ENCODE peak calls at places on chromosomes 16 and 17, in nine cellular contexts. Y is cardiac muscle cell, C is H9, N is tibial artery, T is neural crest cell, M is fibroblast of pulmonary artery, O is heart left ventricle, R is esophagus squamous epithelium, G is psoas muscle. Q is an unnamed sample.
A peak's percentile ranks its signal among the peaks of the same experiment; 100 is the strongest.

GRCh38 chr16:57600048-57600835 is 28.2 kb upstream of the ADGRG1 start:
- DNase-seq in Y (peak; percentile 60), C (peak; percentile 91), N (peak; percentile 54), T (peak; percentile 54), M (peak; percentile 61), O (peak; percentile 33), R (no peak), G (peak; percentile 72), Q (peak; percentile 70)

GRCh38 chr16:27703545-27703944 is 153.6 kb downstream of the KATNIP start:
- DNase-seq in Y (peak; percentile 41), C (no peak), N (no peak), T (peak; percentile 37), M (peak; percentile 63), O (no peak), R (no peak), G (no peak), Q (no peak)

GRCh38 chr17:7833795-7834553 is at the start of gene KDM6B:
- DNase-seq in Y (peak; percentile 96), C (peak; percentile 97), N (peak; percentile 97), T (peak; percentile 81), M (peak; percentile 92), O (peak; percentile 94), R (peak; percentile 75), G (peak; percentile 96), Q (peak; percentile 97)

GRCh38 chr17:17412331-17412730 is 64.5 kb upstream of the MED9 start:
- DNase-seq in Y (peak; percentile 60), C (no peak), N (no peak), T (no peak), M (peak; percentile 71), O (no peak), R (no peak), G (no peak), Q (no peak)

GRCh38 chr16:50311891-50312501 is 45.6 kb downstream of the ADCY7 start:
- DNase-seq in Y (no peak), C (no peak), N (peak; percentile 64), T (no peak), M (no peak), O (no peak), R (no peak), G (peak; percentile 23), Q (peak; percentile 59)

GRCh38 chr16:66832661-66833305 is 2.0 kb upstream of the NAE1 start:
- DNase-seq in Y (no peak), C (no peak), N (no peak), T (no peak), M (no peak), O (no peak), R (no peak), G (no peak), Q (no peak)

GRCh38 chr17:43591750-43592562 is 45.8 kb upstream of the ETV4 start:
- DNase-seq in Y (peak; percentile 90), C (no peak), N (peak; percentile 86), T (no peak), M (peak; percentile 94), O (peak; percentile 89), R (no peak), G (peak; percentile 86), Q (no peak)

GRCh38 chr17:2190014-2190413 is 113.6 kb downstream of the SMG6 start:
- DNase-seq in Y (peak; percentile 80), C (no peak), N (no peak), T (no peak), M (peak; percentile 74), O (peak; percentile 40), R (no peak), G (peak; percentile 63), Q (no peak)

GRCh38 chr16:68790130-68790761 is 53.1 kb upstream of the TANGO6 start:
- DNase-seq in Y (peak; percentile 95), C (no peak), N (no peak), T (no peak), M (peak; percentile 82), O (no peak), R (no peak), G (no peak), Q (no peak)

GRCh38 chr16:56558024-56558747 is 6.7 kb upstream of the MT4 start:
- DNase-seq in Y (peak; percentile 46), C (no peak), N (no peak), T (no peak), M (peak; percentile 29), O (no peak), R (no peak), G (peak; percentile 53), Q (no peak)

GRCh38 chr16:13936596-13937081 is 16.7 kb downstream of the ERCC4 start:
- DNase-seq in Y (peak; percentile 84), C (no peak), N (peak; percentile 77), T (no peak), M (peak; percentile 81), O (no peak), R (no peak), G (peak; percentile 68), Q (no peak)

GRCh38 chr16:87581867-87582220 is 20.5 kb upstream of the JPH3 start:
- DNase-seq in Y (peak; percentile 98), C (no peak), N (peak; percentile 97), T (no peak), M (peak; percentile 98), O (peak; percentile 73), R (peak; percentile 7), G (peak; percentile 80), Q (no peak)

GRCh38 chr17:64938925-64939474 is 19.7 kb upstream of the LRRC37A3 start:
- DNase-seq in Y (peak; percentile 56), C (peak; percentile 88), N (no peak), T (peak; percentile 42), M (peak; percentile 56), O (peak; percentile 46), R (no peak), G (peak; percentile 67), Q (no peak)

GRCh38 chr17:40190197-40191021 is 13.1 kb downstream of the RAPGEFL1 start:
- DNase-seq in Y (no peak), C (peak; percentile 91), N (no peak), T (no peak), M (no peak), O (no peak), R (no peak), G (no peak), Q (no peak)

GRCh38 chr16:11386791-11387546 is 41.7 kb downstream of the RMI2 start:
- DNase-seq in Y (peak; percentile 58), C (peak; percentile 90), N (peak; percentile 69), T (peak; percentile 59), M (peak; percentile 49), O (no peak), R (no peak), G (peak; percentile 73), Q (no peak)

GRCh38 chr16:11370084-11370931 is 25.0 kb downstream of the RMI2 start:
- DNase-seq in Y (no peak), C (no peak), N (no peak), T (no peak), M (peak; percentile 45), O (no peak), R (no peak), G (no peak), Q (no peak)

GRCh38 chr17:31588034-31588433 is 196.6 kb downstream of the RAB11FIP4 start:
- DNase-seq in Y (no peak), C (no peak), N (no peak), T (no peak), M (no peak), O (no peak), R (no peak), G (no peak), Q (no peak)

DNA sequence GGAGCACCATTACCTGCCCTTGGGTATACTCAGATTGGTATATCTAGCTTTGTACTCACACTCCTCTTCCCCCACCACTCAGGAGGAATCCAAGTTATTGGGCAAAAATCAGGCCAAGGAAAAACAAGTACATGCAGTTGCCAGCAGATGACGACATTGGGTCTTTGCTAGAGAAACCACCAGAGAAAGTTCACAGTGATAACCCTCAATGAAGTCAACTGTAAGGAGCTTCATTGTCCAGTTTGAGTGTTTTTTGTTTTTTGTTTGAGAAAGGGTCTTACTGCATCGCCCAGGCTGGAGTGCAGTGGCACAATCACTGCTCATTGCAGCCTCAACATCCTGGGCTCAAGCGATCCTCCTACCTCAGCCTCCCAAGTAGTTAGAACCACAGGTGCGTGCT is 34.6 kb upstream of the TOX3 start:
- DNase-seq in Y (no peak), C (no peak), N (no peak), T (no peak), M (no peak), O (no peak), R (no peak), G (no peak), Q (no peak)
- TF ChIP-seq CTCF in Y (no peak), C (peak; percentile 52), N (no peak), T (peak; percentile 32), M (no peak), O (no peak), R (no peak), G (no peak), Q (no peak)

DNA sequence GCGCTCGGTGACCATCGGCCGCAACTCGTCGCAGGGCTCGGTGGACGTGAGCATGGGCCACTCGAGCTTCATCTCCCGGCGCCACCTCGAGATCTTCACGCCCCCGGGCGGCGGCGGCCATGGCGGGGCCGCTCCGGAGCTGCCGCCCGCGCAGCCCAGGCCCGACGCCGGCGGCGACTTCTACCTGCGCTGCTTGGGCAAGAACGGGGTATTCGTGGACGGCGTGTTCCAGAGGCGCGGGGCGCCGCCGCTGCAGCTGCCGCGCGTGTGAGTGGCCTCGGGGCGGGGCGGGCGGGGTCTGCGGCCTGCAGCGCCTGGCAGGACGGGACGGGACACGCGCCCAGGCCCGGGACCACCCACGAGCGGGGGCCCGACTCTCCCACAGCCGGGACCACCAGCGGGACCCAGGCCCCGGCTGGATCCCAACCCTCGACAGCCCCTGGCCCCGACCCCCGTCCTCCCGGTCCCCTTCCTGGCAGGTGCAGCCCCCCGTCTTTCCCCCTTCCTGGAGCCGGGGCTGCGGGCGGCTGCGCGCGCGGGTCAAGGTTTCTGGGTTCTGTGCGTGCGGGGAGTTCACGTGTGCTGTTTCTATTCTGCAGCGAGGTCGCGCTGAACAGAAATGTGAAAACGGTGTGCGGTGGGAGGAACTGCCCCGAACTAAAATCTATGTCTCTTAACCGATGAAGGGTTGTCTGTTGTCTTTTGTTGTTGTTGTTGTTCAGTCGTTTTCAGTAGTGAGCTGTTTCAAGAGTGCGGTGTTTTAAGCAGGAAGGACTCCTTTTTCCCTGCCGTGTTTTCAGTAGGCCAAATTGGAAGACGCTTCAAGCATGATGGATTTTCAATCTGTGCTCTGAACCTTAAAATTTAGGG is 744 bp downstream of the FOXK2 start:
- DNase-seq in Y (peak; percentile 31), C (no peak), N (no peak), T (peak; percentile 18), M (peak; percentile 34), O (peak; percentile 24), R (no peak), G (peak; percentile 68), Q (no peak)
- TF ChIP-seq CTCF in Y (no peak), C (no peak), N (no peak), T (no peak), M (no peak), O (no peak), R (no peak), G (no peak), Q (no peak)

GRCh38 chr17:28727727-28728363 is 743 bp upstream of the NEK8 start:
- DNase-seq in Y (peak; percentile 34), C (peak; percentile 95), N (peak; percentile 77), T (peak; percentile 40), M (peak; percentile 31), O (peak; percentile 31), R (no peak), G (peak; percentile 73), Q (no peak)
- TF ChIP-seq CTCF in Y (peak; percentile 35), C (peak; percentile 46), N (no peak), T (peak; percentile 43), M (peak; percentile 28), O (peak; percentile 6), R (peak; percentile 30), G (no peak), Q (peak; percentile 61)

DNA sequence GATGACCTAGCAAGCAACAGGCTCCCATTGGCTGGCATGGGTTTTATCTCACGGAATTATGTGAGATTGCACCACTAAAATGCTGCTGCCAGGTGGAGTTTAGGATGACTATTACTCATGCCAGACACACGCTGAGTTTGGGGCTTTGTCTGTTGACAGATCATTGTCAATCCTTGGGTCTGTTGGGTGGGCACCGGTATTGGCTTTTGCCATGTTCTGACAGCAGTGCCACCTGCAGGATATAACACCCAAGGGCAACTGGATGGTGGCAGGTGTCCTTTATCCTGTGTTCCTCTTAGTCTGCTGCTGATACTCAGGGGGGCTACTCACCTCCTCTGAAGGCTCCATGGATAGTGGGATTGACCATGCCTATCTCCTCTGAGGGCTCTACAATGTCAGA is 221.6 kb upstream of the DYNLRB2 start:
- DNase-seq in Y (no peak), C (no peak), N (no peak), T (no peak), M (no peak), O (no peak), R (no peak), G (no peak), Q (no peak)
- TF ChIP-seq CTCF in Y (no peak), C (no peak), N (no peak), T (no peak), M (no peak), O (no peak), R (peak; percentile 22), G (no peak), Q (no peak)